ENCODE peak calls at places on chromosomes 12 and 14, in four cellular contexts. One of them, this sample, is unnamed.

GRCh38 chr14:19823765-19824164 is 20.2 kb downstream of the OR4N2 start:
- DNase-seq in stimulated activated CD4-positive, alpha-beta T cell treated with anti-CD3 and anti-CD28 coated beads, Interleukin-15, amount 100 ng/mL, for 1 hour: no peak
- DNase-seq in activated CD4-positive, alpha-beta T cell treated with anti-CD3 and anti-CD28 coated beads, Interleukin-2, amount 50 U/mL, for 1 hour: no peak
- DNase-seq in left cardiac atrium: no peak
- DNase-seq in this sample: no peak

GRCh38 chr14:66000771-66001170 is 485.4 kb upstream of the CCDC196 start:
- DNase-seq in stimulated activated CD4-positive, alpha-beta T cell treated with anti-CD3 and anti-CD28 coated beads, Interleukin-15, amount 100 ng/mL, for 1 hour: no peak
- DNase-seq in activated CD4-positive, alpha-beta T cell treated with anti-CD3 and anti-CD28 coated beads, Interleukin-2, amount 50 U/mL, for 1 hour: no peak
- DNase-seq in left cardiac atrium: no peak
- DNase-seq in this sample: no peak

GRCh38 chr12:90234455-90234854 is 525.8 kb upstream of the ATP2B1 start:
- DNase-seq in stimulated activated CD4-positive, alpha-beta T cell treated with anti-CD3 and anti-CD28 coated beads, Interleukin-15, amount 100 ng/mL, for 1 hour: no peak
- DNase-seq in activated CD4-positive, alpha-beta T cell treated with anti-CD3 and anti-CD28 coated beads, Interleukin-2, amount 50 U/mL, for 1 hour: no peak
- DNase-seq in left cardiac atrium: no peak
- DNase-seq in this sample: no peak

GRCh38 chr12:19597304-19598066 is 158.2 kb downstream of the AEBP2 start:
- DNase-seq in stimulated activated CD4-positive, alpha-beta T cell treated with anti-CD3 and anti-CD28 coated beads, Interleukin-15, amount 100 ng/mL, for 1 hour: no peak
- DNase-seq in activated CD4-positive, alpha-beta T cell treated with anti-CD3 and anti-CD28 coated beads, Interleukin-2, amount 50 U/mL, for 1 hour: no peak
- DNase-seq in left cardiac atrium: no peak
- DNase-seq in this sample: peak; percentile 54

GRCh38 chr14:50544911-50545310 is 12.5 kb upstream of the MAP4K5 start:
- DNase-seq in stimulated activated CD4-positive, alpha-beta T cell treated with anti-CD3 and anti-CD28 coated beads, Interleukin-15, amount 100 ng/mL, for 1 hour: no peak
- DNase-seq in activated CD4-positive, alpha-beta T cell treated with anti-CD3 and anti-CD28 coated beads, Interleukin-2, amount 50 U/mL, for 1 hour: no peak
- DNase-seq in left cardiac atrium: no peak
- DNase-seq in this sample: no peak

GRCh38 chr14:32078794-32079663 is 1.9 kb downstream of the ARHGAP5 start:
- DNase-seq in stimulated activated CD4-positive, alpha-beta T cell treated with anti-CD3 and anti-CD28 coated beads, Interleukin-15, amount 100 ng/mL, for 1 hour: no peak
- DNase-seq in activated CD4-positive, alpha-beta T cell treated with anti-CD3 and anti-CD28 coated beads, Interleukin-2, amount 50 U/mL, for 1 hour: no peak
- DNase-seq in left cardiac atrium: no peak
- DNase-seq in this sample: no peak

GRCh38 chr14:91315844-91316267 is 71.4 kb upstream of the GPR68 start:
- DNase-seq in stimulated activated CD4-positive, alpha-beta T cell treated with anti-CD3 and anti-CD28 coated beads, Interleukin-15, amount 100 ng/mL, for 1 hour: peak; percentile 64
- DNase-seq in activated CD4-positive, alpha-beta T cell treated with anti-CD3 and anti-CD28 coated beads, Interleukin-2, amount 50 U/mL, for 1 hour: peak; percentile 73
- DNase-seq in left cardiac atrium: no peak
- DNase-seq in this sample: no peak

GRCh38 chr12:28606967-28607557 is 416.8 kb downstream of the CCDC91 start:
- DNase-seq in stimulated activated CD4-positive, alpha-beta T cell treated with anti-CD3 and anti-CD28 coated beads, Interleukin-15, amount 100 ng/mL, for 1 hour: no peak
- DNase-seq in activated CD4-positive, alpha-beta T cell treated with anti-CD3 and anti-CD28 coated beads, Interleukin-2, amount 50 U/mL, for 1 hour: no peak
- DNase-seq in left cardiac atrium: no peak
- DNase-seq in this sample: no peak

GRCh38 chr12:87953257-87953860 is 75.8 kb downstream of the C12orf50 start:
- DNase-seq in stimulated activated CD4-positive, alpha-beta T cell treated with anti-CD3 and anti-CD28 coated beads, Interleukin-15, amount 100 ng/mL, for 1 hour: no peak
- DNase-seq in activated CD4-positive, alpha-beta T cell treated with anti-CD3 and anti-CD28 coated beads, Interleukin-2, amount 50 U/mL, for 1 hour: no peak
- DNase-seq in left cardiac atrium: no peak
- DNase-seq in this sample: peak; percentile 71

GRCh38 chr12:52285172-52285745 is 6.1 kb downstream of the KRT81 start:
- DNase-seq in stimulated activated CD4-positive, alpha-beta T cell treated with anti-CD3 and anti-CD28 coated beads, Interleukin-15, amount 100 ng/mL, for 1 hour: no peak
- DNase-seq in activated CD4-positive, alpha-beta T cell treated with anti-CD3 and anti-CD28 coated beads, Interleukin-2, amount 50 U/mL, for 1 hour: no peak
- DNase-seq in left cardiac atrium: no peak
- DNase-seq in this sample: no peak

GRCh38 chr14:84825481-84825880 is 704.5 kb upstream of the FLRT2 start:
- DNase-seq in stimulated activated CD4-positive, alpha-beta T cell treated with anti-CD3 and anti-CD28 coated beads, Interleukin-15, amount 100 ng/mL, for 1 hour: no peak
- DNase-seq in activated CD4-positive, alpha-beta T cell treated with anti-CD3 and anti-CD28 coated beads, Interleukin-2, amount 50 U/mL, for 1 hour: no peak
- DNase-seq in left cardiac atrium: no peak
- DNase-seq in this sample: no peak

GRCh38 chr14:74048291-74048690 is 29.1 kb downstream of the BBOF1 start:
- DNase-seq in stimulated activated CD4-positive, alpha-beta T cell treated with anti-CD3 and anti-CD28 coated beads, Interleukin-15, amount 100 ng/mL, for 1 hour: no peak
- DNase-seq in activated CD4-positive, alpha-beta T cell treated with anti-CD3 and anti-CD28 coated beads, Interleukin-2, amount 50 U/mL, for 1 hour: no peak
- DNase-seq in left cardiac atrium: no peak
- DNase-seq in this sample: peak; percentile 73

GRCh38 chr14:67268456-67269115 is 27.4 kb downstream of the PALS1 start:
- DNase-seq in stimulated activated CD4-positive, alpha-beta T cell treated with anti-CD3 and anti-CD28 coated beads, Interleukin-15, amount 100 ng/mL, for 1 hour: no peak
- DNase-seq in activated CD4-positive, alpha-beta T cell treated with anti-CD3 and anti-CD28 coated beads, Interleukin-2, amount 50 U/mL, for 1 hour: no peak
- DNase-seq in left cardiac atrium: no peak
- DNase-seq in this sample: peak; percentile 94

GRCh38 chr12:116442981-116443380 is 116.2 kb upstream of the MAP1LC3B2 start:
- DNase-seq in stimulated activated CD4-positive, alpha-beta T cell treated with anti-CD3 and anti-CD28 coated beads, Interleukin-15, amount 100 ng/mL, for 1 hour: no peak
- DNase-seq in activated CD4-positive, alpha-beta T cell treated with anti-CD3 and anti-CD28 coated beads, Interleukin-2, amount 50 U/mL, for 1 hour: no peak
- DNase-seq in left cardiac atrium: no peak
- DNase-seq in this sample: no peak

GRCh38 chr12:15931590-15932053 is 20.5 kb downstream of the DERA start:
- DNase-seq in stimulated activated CD4-positive, alpha-beta T cell treated with anti-CD3 and anti-CD28 coated beads, Interleukin-15, amount 100 ng/mL, for 1 hour: no peak
- DNase-seq in activated CD4-positive, alpha-beta T cell treated with anti-CD3 and anti-CD28 coated beads, Interleukin-2, amount 50 U/mL, for 1 hour: no peak
- DNase-seq in left cardiac atrium: no peak
- DNase-seq in this sample: peak; percentile 31

GRCh38 chr12:118060301-118061010 is 523 bp downstream of the WSB2 start:
- DNase-seq in stimulated activated CD4-positive, alpha-beta T cell treated with anti-CD3 and anti-CD28 coated beads, Interleukin-15, amount 100 ng/mL, for 1 hour: no peak
- DNase-seq in activated CD4-positive, alpha-beta T cell treated with anti-CD3 and anti-CD28 coated beads, Interleukin-2, amount 50 U/mL, for 1 hour: peak; percentile 10
- DNase-seq in left cardiac atrium: peak; percentile 62
- DNase-seq in this sample: peak; percentile 24

GRCh38 chr12:115353467-115353866 is 669.5 kb upstream of the TBX3 start:
- DNase-seq in stimulated activated CD4-positive, alpha-beta T cell treated with anti-CD3 and anti-CD28 coated beads, Interleukin-15, amount 100 ng/mL, for 1 hour: no peak
- DNase-seq in activated CD4-positive, alpha-beta T cell treated with anti-CD3 and anti-CD28 coated beads, Interleukin-2, amount 50 U/mL, for 1 hour: no peak
- DNase-seq in left cardiac atrium: no peak
- DNase-seq in this sample: no peak

This sample was measured in GM23338.